ENCODE peak calls at places on chromosomes 13 and 19, in eight cellular contexts. J is stimulated activated CD4-positive, alpha-beta T cell treated with anti-CD3 and anti-CD28 coated beads, Interleukin-2, amount 100 ng/mL, for 48 hours; M is amniotic stem cell; V is RWPE1; C is M059J; Q is stimulated activated CD8-positive, alpha-beta memory T cell treated with anti-CD3 and anti-CD28 coated beads, Interleukin-15, amount 100 ng/mL, for 24 hours; E is naive thymus-derived CD8-positive, alpha-beta T cell; U is RPMI7951. D is an unnamed sample.

GRCh38 chr19:19381007-19381926 is 24.2 kb upstream of the GATAD2A start:
- DNase-seq in C (no peak), U (no peak), E (no peak), M (no peak), Q (no peak), V (no peak), J (no peak), D (no peak)

GRCh38 chr13:100608906-100609305 is 20.3 kb upstream of the GGACT start:
- DNase-seq in M (no peak), E (no peak), Q (no peak), U (peak; percentile 13), J (no peak), V (no peak), C (no peak), D (no peak)

GRCh38 chr13:94433055-94433947 is 46.2 kb downstream of the DCT start:
- DNase-seq in E (no peak), V (no peak), Q (no peak), U (no peak), M (no peak), C (no peak), J (no peak), D (no peak)

GRCh38 chr19:11673608-11674041 is 65.1 kb downstream of the ZNF823 start:
- DNase-seq in J (no peak), E (no peak), C (peak; percentile 22), M (peak; percentile 23), U (peak; percentile 62), V (peak; percentile 17), Q (no peak), D (peak; percentile 82)

GRCh38 chr19:6246174-6247006 is 33.4 kb downstream of the MLLT1 start:
- DNase-seq in Q (no peak), J (no peak), V (no peak), C (no peak), M (no peak), U (no peak), E (no peak), D (no peak)

GRCh38 chr13:26719356-26719945 is 41.1 kb downstream of the GPR12 start:
- DNase-seq in M (no peak), J (no peak), V (no peak), U (peak; percentile 9), Q (no peak), E (no peak), C (peak; percentile 8), D (peak; percentile 12)

GRCh38 chr19:7808108-7808507 is 21.9 kb upstream of the EVI5L start:
- DNase-seq in J (no peak), Q (no peak), M (no peak), C (no peak), U (no peak), E (no peak), V (no peak), D (no peak)

GRCh38 chr13:92566767-92567166 is 659.8 kb upstream of the GPC6 start:
- DNase-seq in M (no peak), V (no peak), C (no peak), J (no peak), Q (no peak), E (no peak), U (no peak), D (no peak)

GRCh38 chr19:45646345-45646698 is 7.1 kb upstream of the EML2 start:
- DNase-seq in E (no peak), Q (no peak), C (no peak), U (no peak), M (no peak), V (no peak), J (no peak), D (no peak)

GRCh38 chr13:41426047-41426446 is 31.3 kb upstream of the RGCC start:
- DNase-seq in M (no peak), V (no peak), C (no peak), U (no peak), Q (no peak), J (no peak), E (no peak), D (no peak)

D was measured in AG08395.